ENCODE peak calls at places on chromosome 17, in eight cellular contexts. Z is breast epithelium, O is H9, R is WTC11, X is lung, W is esophagus squamous epithelium, F is fibroblast of pulmonary artery, S is hepatocyte. B is an unnamed sample.

GRCh38 chr17:47802341-47803022 is 19.1 kb downstream of the OSBPL7 start:
- DNase-seq in X (no peak), W (no peak), S (peak), Z (no peak), O (peak), F (peak), R (peak), B (no peak)

GRCh38 chr17:65660947-65661346 is 99.5 kb upstream of the AXIN2 start:
- DNase-seq in F (peak), Z (no peak), S (no peak), O (no peak), R (no peak), W (no peak), X (no peak), B (peak)

GRCh38 chr17:21373034-21373433 is 3.1 kb upstream of the KCNJ12 start:
- DNase-seq in O (no peak), S (no peak), X (no peak), W (no peak), F (no peak), R (no peak), Z (no peak), B (no peak)

GRCh38 chr17:55271958-55272710 is 7.4 kb downstream of the HLF start:
- DNase-seq in F (no peak), R (no peak), O (no peak), X (no peak), S (no peak), W (no peak), Z (no peak), B (no peak)

GRCh38 chr17:7858487-7858832 is 657 bp downstream of the CYB5D1 start:
- DNase-seq in R (peak), Z (peak), W (no peak), X (no peak), S (peak), F (peak), O (peak), B (no peak)

GRCh38 chr17:3986270-3986938 is 22.2 kb upstream of the ATP2A3 start:
- DNase-seq in Z (no peak), X (no peak), O (peak), S (no peak), W (no peak), R (no peak), F (no peak), B (no peak)

GRCh38 chr17:17837380-17837821 is 615 bp upstream of the SREBF1 start:
- DNase-seq in O (peak), Z (no peak), S (peak), R (no peak), W (no peak), X (peak), F (peak), B (peak)

GRCh38 chr17:77694391-77695363 is 263.8 kb upstream of the TNRC6C start:
- DNase-seq in R (no peak), Z (no peak), O (peak), F (no peak), S (no peak), X (no peak), W (no peak), B (no peak)

GRCh38 chr17:74598346-74599022 is 6.4 kb upstream of the CD300LD start:
- DNase-seq in O (no peak), S (no peak), W (no peak), F (no peak), R (no peak), X (no peak), Z (no peak), B (no peak)

GRCh38 chr17:72613411-72614292 is 478.8 kb downstream of the SLC39A11 start:
- DNase-seq in F (peak), R (no peak), S (no peak), W (no peak), X (no peak), Z (no peak), O (no peak), B (no peak)

DNA sequence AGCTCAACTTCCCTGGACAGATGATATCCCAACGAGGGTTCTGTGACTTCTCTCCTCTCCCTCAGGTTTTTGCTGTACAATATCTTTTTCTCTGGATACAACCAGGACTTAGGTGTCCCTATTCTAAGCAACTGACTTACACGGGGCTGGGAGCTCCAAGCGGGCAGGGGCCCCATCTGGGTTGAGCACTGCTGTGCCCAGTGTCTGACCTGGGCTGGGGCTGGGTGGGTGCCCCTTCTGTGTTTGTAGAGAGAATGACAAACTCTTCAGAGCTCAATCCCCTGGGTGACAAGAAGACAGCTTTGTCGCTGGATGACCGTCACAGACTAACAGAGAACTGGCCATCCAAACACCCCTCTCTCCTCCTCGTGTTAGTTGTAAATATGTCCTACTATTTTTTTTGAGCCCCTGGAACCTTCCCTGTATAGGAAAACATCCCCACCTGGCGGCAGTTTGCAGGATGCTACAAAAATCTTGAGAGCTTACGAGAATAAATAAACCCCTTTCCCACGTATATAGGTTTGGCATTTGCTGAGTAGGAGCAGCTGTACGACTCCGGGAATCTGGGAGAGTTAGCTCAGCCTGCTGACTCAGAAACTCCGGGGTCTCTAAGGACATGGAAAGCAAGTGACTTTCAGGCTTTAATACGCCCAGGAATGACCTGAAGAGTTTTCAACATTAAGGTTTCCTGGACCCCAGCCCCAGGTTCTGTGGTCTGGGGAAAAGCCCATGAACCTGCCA is 23.7 kb upstream of the RCVRN start:
- DNase-seq in R (peak), O (peak), S (peak), W (no peak), Z (no peak), X (no peak), F (peak), B (peak)
- TF ChIP-seq CTCF in R (peak), O (peak), S (peak), W (peak), Z (no peak), X (no peak), F (peak), B (peak)

DNA sequence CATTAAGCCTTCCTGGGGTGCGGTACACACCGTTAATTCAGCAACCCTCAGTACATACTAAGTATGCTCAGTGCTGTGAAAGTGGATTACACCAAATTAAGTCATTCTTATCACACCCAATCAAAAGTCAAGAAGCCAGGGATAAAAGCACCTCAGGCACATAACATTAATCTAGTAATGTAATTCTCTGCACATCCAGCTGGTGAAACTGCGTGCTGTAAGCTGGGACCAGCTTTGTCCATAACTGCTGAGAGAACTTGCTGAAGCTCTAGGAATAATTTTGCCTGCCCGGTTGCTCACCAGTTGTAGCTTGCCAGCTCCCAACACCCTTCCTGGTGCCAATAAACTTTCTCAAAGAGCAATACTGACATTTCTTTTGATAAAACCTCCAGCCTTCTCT is 44.9 kb downstream of the SLC47A1 start:
- DNase-seq in O (no peak), S (no peak), F (peak), W (no peak), X (no peak), Z (no peak), R (no peak), B (no peak)
- TF ChIP-seq CTCF in O (no peak), S (no peak), F (no peak), W (no peak), X (no peak), Z (no peak), R (no peak), B (no peak)

GRCh38 chr17:12738624-12739023 is 50.7 kb upstream of the ARHGAP44 start:
- DNase-seq in W (no peak), F (no peak), X (no peak), R (no peak), O (no peak), S (no peak), Z (no peak), B (no peak)

GRCh38 chr17:12744298-12744697 is 45.0 kb upstream of the ARHGAP44 start:
- DNase-seq in W (no peak), O (peak), R (no peak), F (peak), S (no peak), Z (no peak), X (no peak), B (no peak)

GRCh38 chr17:12745481-12745880 is 43.8 kb upstream of the ARHGAP44 start:
- DNase-seq in R (no peak), X (no peak), O (peak), W (no peak), S (peak), Z (no peak), F (no peak), B (no peak)

GRCh38 chr17:12739500-12739899 is 49.8 kb upstream of the ARHGAP44 start:
- DNase-seq in Z (no peak), R (no peak), W (no peak), X (no peak), S (no peak), F (no peak), O (no peak), B (no peak)

DNA sequence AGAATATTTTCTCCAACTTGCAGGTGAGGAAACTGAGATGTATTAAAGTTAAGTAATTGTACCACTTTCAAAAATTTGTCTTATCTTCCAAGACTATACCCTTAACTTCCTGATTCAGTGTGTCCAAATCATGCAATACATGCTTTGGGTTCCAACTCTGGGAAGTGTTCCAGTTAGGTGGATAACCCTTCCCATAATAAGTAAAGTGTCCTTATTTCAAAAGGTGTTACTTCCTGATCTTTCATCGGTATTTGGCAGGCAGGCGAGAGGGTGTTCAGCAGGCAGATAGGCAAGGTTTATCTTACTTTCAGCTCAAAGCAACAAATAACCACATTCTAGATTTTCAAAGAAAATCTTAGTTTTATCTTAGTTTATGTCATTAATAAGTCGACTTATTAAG is 46.3 kb upstream of the ARHGAP44 start:
- DNase-seq in Z (no peak), X (peak), S (no peak), O (peak), R (no peak), F (no peak), W (no peak), B (no peak)
- TF ChIP-seq CTCF in Z (no peak), X (no peak), S (no peak), O (no peak), R (no peak), F (no peak), W (no peak), B (no peak)

GRCh38 chr17:36183811-36184765 is 7.7 kb upstream of the TBC1D3B start:
- DNase-seq in W (no peak), F (no peak), R (no peak), X (no peak), O (no peak), S (no peak), Z (no peak), B (no peak)
- TF ChIP-seq CTCF in W (no peak), F (no peak), R (no peak), X (no peak), O (no peak), S (no peak), Z (no peak), B (no peak)

GRCh38 chr17:9258115-9259020 is 237.1 kb downstream of the NTN1 start:
- DNase-seq in Z (no peak), X (no peak), O (no peak), F (no peak), W (no peak), R (no peak), S (no peak), B (no peak)

GRCh38 chr17:9255838-9256237 is 234.5 kb downstream of the NTN1 start:
- DNase-seq in O (no peak), S (no peak), Z (no peak), F (no peak), R (no peak), W (no peak), X (no peak), B (no peak)

GRCh38 chr17:9256944-9257629 is 235.8 kb downstream of the NTN1 start:
- DNase-seq in S (no peak), X (no peak), F (no peak), R (no peak), Z (no peak), W (no peak), O (no peak), B (no peak)

GRCh38 chr17:9254841-9255240 is 233.5 kb downstream of the NTN1 start:
- DNase-seq in W (no peak), X (no peak), Z (no peak), O (no peak), S (no peak), F (no peak), R (no peak), B (no peak)

GRCh38 chr17:9256361-9256943 is 235.1 kb downstream of the NTN1 start:
- DNase-seq in X (no peak), W (no peak), F (no peak), Z (no peak), O (no peak), S (no peak), R (no peak), B (no peak)
- TF ChIP-seq CTCF in X (no peak), W (no peak), F (no peak), Z (no peak), O (no peak), S (no peak), R (no peak), B (no peak)

DNA sequence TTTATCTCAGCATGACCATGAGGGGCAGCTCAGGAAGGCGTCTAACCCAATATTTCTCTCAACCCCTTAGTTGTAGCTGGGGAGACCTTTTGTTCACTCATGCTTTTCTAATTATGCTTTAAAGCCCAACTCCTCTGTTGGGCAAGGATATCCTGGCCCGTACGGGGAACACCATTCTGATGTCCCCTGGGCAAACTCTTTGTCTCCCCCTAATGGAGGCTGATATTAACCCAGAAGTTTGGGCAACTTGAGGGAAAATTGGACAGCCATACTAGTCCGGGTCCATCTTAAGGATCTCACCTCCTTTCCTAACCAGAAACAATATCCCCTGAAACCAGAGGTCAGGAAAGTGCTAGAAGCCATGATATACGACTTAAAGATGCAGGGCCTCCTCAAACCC is 143.7 kb upstream of the COX10 start:
- DNase-seq in O (no peak), R (no peak), X (no peak), S (no peak), Z (no peak), W (no peak), F (no peak), B (no peak)
- TF ChIP-seq CTCF in O (peak), R (no peak), X (no peak), S (no peak), Z (no peak), W (no peak), F (no peak), B (no peak)

GRCh38 chr17:34913001-34913400 is 48.3 kb downstream of the CCT6B start:
- DNase-seq in W (no peak), R (no peak), Z (no peak), X (peak), S (no peak), F (no peak), O (peak), B (no peak)

DNA sequence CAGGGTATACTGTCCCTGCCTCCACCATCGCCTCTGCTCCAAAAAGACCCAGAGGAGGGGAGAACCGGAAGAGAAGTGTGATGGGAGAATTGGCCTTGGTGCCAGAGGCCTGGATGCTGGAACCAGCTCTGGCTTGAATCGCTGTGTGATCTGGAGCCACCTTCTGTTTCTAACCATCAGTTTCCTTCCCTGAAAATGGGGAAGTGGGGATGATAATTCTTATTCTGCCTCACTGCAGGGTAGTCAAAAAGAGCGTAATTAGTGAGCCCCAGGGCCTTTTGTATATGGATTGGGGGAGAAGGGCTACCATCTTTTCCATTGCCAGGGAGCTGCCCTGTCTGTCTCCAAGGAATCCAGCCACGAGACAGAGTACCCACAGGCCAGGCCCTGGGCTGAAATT is 52.2 kb downstream of the CCT6B start:
- DNase-seq in W (no peak), Z (no peak), O (no peak), S (no peak), F (no peak), X (no peak), R (no peak), B (no peak)
- TF ChIP-seq CTCF in W (no peak), Z (no peak), O (no peak), S (no peak), F (no peak), X (no peak), R (no peak), B (no peak)

DNA sequence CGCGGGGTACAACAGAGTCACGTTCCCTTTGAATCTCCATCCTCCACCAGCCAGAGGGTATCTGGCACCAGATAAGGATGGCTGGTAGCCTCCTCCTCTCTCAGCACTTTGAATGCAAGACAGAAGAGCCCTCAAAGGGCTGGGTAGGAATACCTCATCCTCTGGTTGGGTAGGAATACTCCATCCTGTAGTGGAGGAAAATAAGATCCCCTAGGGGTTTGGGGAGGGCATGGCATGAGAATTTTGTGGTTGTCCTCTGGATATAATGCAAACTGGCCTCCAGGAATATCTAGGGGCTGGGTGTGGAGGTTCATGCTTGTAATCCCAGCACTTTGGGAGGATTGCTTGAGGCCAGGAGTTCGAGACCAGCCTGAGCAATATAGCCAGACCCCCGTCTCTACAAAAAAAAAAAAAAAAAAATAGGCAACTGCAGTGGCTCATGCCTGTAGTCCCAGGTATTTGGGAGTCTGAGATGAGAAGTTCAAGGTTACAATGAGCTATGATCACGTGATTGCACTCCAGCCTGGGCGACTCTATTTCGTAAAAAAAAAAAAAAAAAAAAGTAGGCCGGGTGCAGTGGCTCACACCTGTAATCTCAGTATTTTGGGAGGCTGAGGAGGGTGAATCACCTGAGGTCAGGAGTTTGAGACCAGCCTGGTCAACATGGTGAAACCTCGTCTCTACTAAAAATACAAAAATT is 2.7 kb downstream of the IGFBP4 start:
- DNase-seq in O (no peak), X (no peak), W (no peak), S (no peak), F (peak), R (no peak), Z (no peak), B (no peak)
- TF ChIP-seq CTCF in O (no peak), X (no peak), W (no peak), S (no peak), F (peak), R (no peak), Z (peak), B (no peak)

B was measured in AG09319.